ENCODE peak calls at places on chromosomes 16 and 17, in five cellular contexts. Q is HCT116, J is mammary epithelial cell, O is K562, K is PC-3. C is an unnamed sample.
A peak's percentile ranks its signal among the peaks of the same experiment; 100 is the strongest.

GRCh38 chr16:17970816-17971291 is 365.7 kb downstream of the NPIPA8 start:
- DNase-seq in K (no peak), O (no peak), J (no peak), Q (no peak), C (no peak)

GRCh38 chr16:8885674-8886592 is 3.8 kb downstream of the LITAFD start:
- DNase-seq in K (peak; percentile 55), Q (no peak), J (peak; percentile 51), O (no peak), C (no peak)

GRCh38 chr17:56717471-56717870 is 116.2 kb downstream of the C17orf67 start:
- DNase-seq in O (no peak), Q (no peak), J (peak; percentile 69), K (no peak), C (no peak)

GRCh38 chr16:31476305-31477219 is 4.6 kb downstream of the TGFB1I1 start:
- DNase-seq in Q (no peak), J (no peak), K (no peak), O (peak; percentile 92), C (peak; percentile 92)

GRCh38 chr16:57689772-57690558 is 4.6 kb upstream of the DRC7 start:
- DNase-seq in Q (no peak), J (no peak), K (no peak), O (peak; percentile 89), C (peak; percentile 92)

GRCh38 chr17:82750241-82750905 is 1.5 kb upstream of the TBCD start:
- DNase-seq in Q (no peak), K (no peak), J (no peak), O (no peak), C (no peak)

GRCh38 chr16:85746431-85747227 is 4.3 kb downstream of the C16orf74 start:
- DNase-seq in O (no peak), K (peak; percentile 96), Q (peak; percentile 89), J (peak; percentile 89), C (no peak)

GRCh38 chr16:11389083-11389482 is 43.8 kb downstream of the RMI2 start:
- DNase-seq in J (no peak), Q (no peak), K (no peak), O (no peak), C (no peak)

GRCh38 chr16:73253922-73254480 is 206.1 kb upstream of the ZFHX3 start:
- DNase-seq in O (no peak), J (no peak), K (no peak), Q (no peak), C (no peak)

GRCh38 chr16:31702796-31703195 is 170.8 kb upstream of the ZNF267 start:
- DNase-seq in J (no peak), K (no peak), Q (no peak), O (no peak), C (no peak)

GRCh38 chr17:47276868-47277267 is 23.2 kb downstream of the ITGB3 start:
- DNase-seq in Q (no peak), K (peak; percentile 57), O (no peak), J (peak; percentile 70), C (no peak)

GRCh38 chr16:83441523-83441922 is 366.3 kb upstream of the HSBP1 start:
- DNase-seq in Q (no peak), K (no peak), O (no peak), J (peak; percentile 36), C (no peak)

GRCh38 chr16:18931756-18932155 is 5.5 kb upstream of the SMG1 start:
- DNase-seq in J (no peak), K (no peak), O (no peak), Q (no peak), C (no peak)

GRCh38 chr17:19579192-19579668 is 45.6 kb downstream of the SLC47A1 start:
- DNase-seq in J (no peak), O (no peak), Q (no peak), K (no peak), C (no peak)

GRCh38 chr16:84869464-84869863 is 49.7 kb downstream of the CRISPLD2 start:
- DNase-seq in K (no peak), Q (no peak), O (no peak), J (no peak), C (no peak)

GRCh38 chr17:57511475-57512123 is 233.5 kb downstream of the CCDC182 start:
- DNase-seq in O (no peak), K (no peak), Q (no peak), J (no peak), C (peak; percentile 78)

GRCh38 chr17:17690156-17690737 is 9.0 kb downstream of the RAI1 start:
- DNase-seq in O (no peak), Q (no peak), K (no peak), J (no peak), C (no peak)

GRCh38 chr16:82344157-82344556 is 174.1 kb upstream of the MPHOSPH6 start:
- DNase-seq in Q (no peak), K (peak; percentile 10), O (no peak), J (no peak), C (no peak)

GRCh38 chr16:25270577-25270976 is 12.9 kb upstream of the ZKSCAN2 start:
- DNase-seq in J (no peak), K (no peak), Q (no peak), O (no peak), C (no peak)

GRCh38 chr17:58991718-58992331 is 114.9 kb downstream of the TRIM37 start:
- DNase-seq in J (no peak), O (no peak), K (peak; percentile 14), Q (no peak), C (no peak)

GRCh38 chr16:87914326-87914725 is 22.0 kb downstream of the CA5A start:
- DNase-seq in O (no peak), K (no peak), Q (no peak), J (no peak), C (no peak)

GRCh38 chr16:86060381-86061317 is 161.7 kb downstream of the IRF8 start:
- DNase-seq in J (no peak), Q (no peak), O (no peak), K (no peak), C (no peak)

GRCh38 chr16:31204871-31205666 is 2.5 kb upstream of the PYCARD start:
- DNase-seq in J (no peak), Q (no peak), K (no peak), O (no peak), C (no peak)

GRCh38 chr17:32741381-32741780 is 135.5 kb downstream of the MYO1D start:
- DNase-seq in K (no peak), J (no peak), Q (no peak), O (no peak), C (no peak)

GRCh38 chr16:85522842-85523601 is 90.1 kb upstream of the GSE1 start:
- DNase-seq in O (no peak), J (no peak), Q (no peak), K (no peak), C (no peak)

GRCh38 chr17:76674600-76674999 is 31.0 kb upstream of the ST6GALNAC1 start:
- DNase-seq in K (no peak), Q (no peak), J (no peak), O (no peak), C (no peak)
- H3K27ac ChIP-seq in K (no peak overlapping the region), Q (no peak overlapping the region), J (no peak overlapping the region), O (no peak overlapping the region), C (no peak overlapping the region)

GRCh38 chr16:78259883-78260282 is 160.4 kb downstream of the WWOX start:
- DNase-seq in Q (no peak), J (no peak), O (no peak), K (no peak), C (no peak)
- H3K9ac ChIP-seq in Q (no peak overlapping the region), J (no peak overlapping the region), O (no peak overlapping the region), K (no peak overlapping the region), C (no peak overlapping the region)

GRCh38 chr17:44315760-44316731 is 7.6 kb downstream of the RUNDC3A start:
- DNase-seq in J (no peak), Q (no peak), O (peak; percentile 60), K (no peak), C (no peak)

GRCh38 chr17:44314031-44314430 is 5.6 kb downstream of the RUNDC3A start:
- DNase-seq in K (no peak), Q (no peak), J (no peak), O (no peak), C (no peak)

GRCh38 chr17:44317545-44317944 is 7.1 kb downstream of the SLC25A39 start:
- DNase-seq in Q (no peak), K (no peak), O (no peak), J (no peak), C (no peak)

GRCh38 chr17:44314524-44314868 is 6.1 kb downstream of the RUNDC3A start:
- DNase-seq in Q (no peak), J (no peak), O (no peak), K (no peak), C (no peak)

GRCh38 chr17:44314869-44315661 is 6.7 kb downstream of the RUNDC3A start:
- DNase-seq in K (peak; percentile 75), J (peak; percentile 59), O (peak; percentile 62), Q (no peak), C (peak; percentile 42)
- TF ChIP-seq EZH2 in K (no peak), J (no peak), O (no peak), Q (no peak), C (no peak)

GRCh38 chr16:66701516-66701915 is 5.0 kb upstream of the CMTM4 start:
- DNase-seq in Q (no peak), K (no peak), J (no peak), O (no peak), C (no peak)

GRCh38 chr16:66705790-66706505 is 9.4 kb upstream of the CMTM4 start:
- DNase-seq in O (no peak), Q (no peak), J (no peak), K (no peak), C (no peak)

GRCh38 chr16:66701061-66701460 is 4.5 kb upstream of the CMTM4 start:
- DNase-seq in J (no peak), K (no peak), O (no peak), Q (no peak), C (no peak)

GRCh38 chr16:66706506-66706880 is 9.9 kb upstream of the CMTM4 start:
- DNase-seq in K (no peak), J (no peak), O (no peak), Q (no peak), C (no peak)

GRCh38 chr16:66703359-66704215 is 7.0 kb upstream of the CMTM4 start:
- DNase-seq in K (no peak), J (peak; percentile 35), O (no peak), Q (no peak), C (no peak)
- H3K27ac ChIP-seq in K (no peak overlapping the region), J (no peak overlapping the region), O (no peak overlapping the region), Q (no peak overlapping the region), C (no peak overlapping the region)

C was measured in DND-41.